ENCODE peak calls at places on chromosomes 7 and 10, in four cellular contexts. K, L, M and W are unnamed samples.

GRCh38 chr10:47047577-47048532 is 136.6 kb downstream of the PTPN20 start:
- DNase-seq in K (peak; percentile 88), L (peak; percentile 85), M (peak; percentile 11), W (peak; percentile 53)

GRCh38 chr10:70943249-70943648 is 54.9 kb upstream of the PCBD1 start:
- DNase-seq in K (no peak), L (peak; percentile 74), M (no peak), W (no peak)

GRCh38 chr10:4195214-4195613 is 410.2 kb upstream of the KLF6 start:
- DNase-seq in K (no peak), L (no peak), M (no peak), W (peak; percentile 78)

GRCh38 chr7:80584778-80585177 is 53.7 kb upstream of the CD36 start:
- DNase-seq in K (no peak), L (no peak), M (no peak), W (peak; percentile 95)

GRCh38 chr10:82242778-82243177 is 367.8 kb downstream of the NRG3 start:
- DNase-seq in K (no peak), L (no peak), M (no peak), W (no peak)

GRCh38 chr10:124649209-124649608 is 95.0 kb downstream of the FAM53B start:
- DNase-seq in K (no peak), L (no peak), M (no peak), W (peak; percentile 50)

GRCh38 chr10:91043173-91043910 is 122.5 kb upstream of the ANKRD1 start:
- DNase-seq in K (no peak), L (peak; percentile 12), M (no peak), W (peak; percentile 21)

GRCh38 chr10:126130291-126130710 is 233.9 kb downstream of the FANK1 start:
- DNase-seq in K (no peak), L (no peak), M (no peak), W (no peak)

GRCh38 chr10:69086131-69086530 is 1.8 kb upstream of the SRGN start:
- DNase-seq in K (no peak), L (no peak), M (no peak), W (no peak)

GRCh38 chr10:1043532-1043995 is 5.4 kb downstream of the IDI1 start:
- DNase-seq in K (no peak), L (no peak), M (no peak), W (no peak)

GRCh38 chr10:89869180-89869579 is 167.8 kb downstream of the KIF20B start:
- DNase-seq in K (no peak), L (no peak), M (no peak), W (no peak)

GRCh38 chr10:1329622-1330021 is 273.4 kb downstream of the WDR37 start:
- DNase-seq in K (no peak), L (no peak), M (no peak), W (no peak)

GRCh38 chr10:78813526-78814429 is 255.0 kb upstream of the ZMIZ1 start:
- DNase-seq in K (no peak), L (no peak), M (no peak), W (no peak)

GRCh38 chr10:23345861-23346260 is 1.3 kb upstream of the C10orf67 start:
- DNase-seq in K (no peak), L (no peak), M (no peak), W (peak; percentile 94)

GRCh38 chr7:44285561-44285960 is 39.8 kb downstream of the CAMK2B start:
- DNase-seq in K (peak; percentile 18), L (peak; percentile 4), M (no peak), W (no peak)

GRCh38 chr10:68559872-68560200 is 301 bp upstream of the TET1 start:
- DNase-seq in K (no peak), L (no peak), M (no peak), W (no peak)

GRCh38 chr10:48493083-48493871 is 111.6 kb downstream of the ARHGAP22 start:
- DNase-seq in K (peak; percentile 74), L (no peak), M (no peak), W (no peak)

GRCh38 chr7:128106840-128107239 is 75.6 kb upstream of the LRRC4 start:
- DNase-seq in K (peak; percentile 33), L (no peak), M (no peak), W (no peak)

GRCh38 chr7:128836729-128837348 is 6.6 kb downstream of the FLNC start:
- DNase-seq in K (no peak), L (no peak), M (no peak), W (no peak)

GRCh38 chr10:96380821-96381220 is 22.0 kb upstream of the OPALIN start:
- DNase-seq in K (no peak), L (no peak), M (no peak), W (peak; percentile 11)

GRCh38 chr10:43350139-43350538 is 21.3 kb upstream of the FXYD4 start:
- DNase-seq in K (no peak), L (no peak), M (no peak), W (no peak)

GRCh38 chr7:6251653-6252052 is 20.8 kb downstream of the CYTH3 start:
- DNase-seq in K (no peak), L (no peak), M (no peak), W (no peak)

GRCh38 chr7:95425694-95426093 is 9.1 kb downstream of the PON2 start:
- DNase-seq in K (no peak), L (no peak), M (no peak), W (no peak)

DNA sequence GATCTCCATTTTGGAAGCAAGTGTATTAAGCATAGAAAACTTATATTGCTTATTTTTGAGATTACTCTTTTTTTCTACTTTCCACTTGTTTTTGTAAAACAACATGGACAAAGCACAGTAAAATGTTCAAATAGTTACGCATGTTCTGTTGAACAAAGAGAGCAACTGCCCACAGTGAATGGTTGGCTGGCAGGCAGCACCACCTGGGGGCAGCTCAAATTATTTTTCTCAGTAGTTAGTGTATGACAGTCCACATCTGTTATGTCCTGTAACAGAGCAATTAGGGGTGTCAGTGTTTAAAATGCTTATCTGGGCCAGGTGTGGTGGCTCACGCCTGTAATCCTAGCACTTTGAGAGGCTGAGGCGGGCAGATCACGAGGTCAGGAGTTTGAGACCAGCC is 46.1 kb upstream of the CACUL1 start:
- DNase-seq in K (peak; percentile 58), L (peak; percentile 46), M (no peak), W (peak; percentile 32)
- TF ChIP-seq CTCF in K (peak; percentile 41), L (peak; percentile 52), M (peak; percentile 9), W (peak; percentile 48)

GRCh38 chr10:21144047-21144446 is 246.9 kb upstream of the NEBL start:
- DNase-seq in K (no peak), L (no peak), M (no peak), W (peak; percentile 42)

GRCh38 chr10:21146446-21146789 is 249.3 kb upstream of the NEBL start:
- DNase-seq in K (no peak), L (no peak), M (no peak), W (no peak)

GRCh38 chr10:21141946-21142345 is 244.8 kb upstream of the NEBL start:
- DNase-seq in K (no peak), L (no peak), M (no peak), W (no peak)

GRCh38 chr10:21145751-21146445 is 248.8 kb upstream of the NEBL start:
- DNase-seq in K (no peak), L (no peak), M (no peak), W (no peak)
- H3K4me3 ChIP-seq in K (no peak overlapping the region), L (no peak overlapping the region), M (no peak overlapping the region), W (no peak overlapping the region)

DNA sequence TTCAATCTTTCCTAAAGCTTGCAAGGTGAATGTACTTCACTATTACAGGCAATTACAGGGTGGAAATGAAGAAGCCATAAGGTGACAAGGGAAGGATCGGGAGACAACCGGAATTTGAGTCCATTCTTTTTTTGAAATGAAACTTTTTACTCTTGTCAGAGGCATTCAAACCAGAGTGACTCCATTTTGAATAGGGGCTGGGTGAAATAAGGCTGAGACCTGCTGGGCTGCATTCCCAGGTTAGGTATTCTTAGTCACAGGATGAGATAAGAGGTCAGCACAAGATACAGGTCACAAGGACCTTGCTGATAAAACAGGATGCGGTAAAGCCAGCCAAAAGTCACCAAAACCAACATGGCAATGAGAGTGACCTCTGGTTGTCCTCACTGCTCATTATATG is 363.3 kb downstream of the TYW1 start:
- DNase-seq in K (no peak), L (no peak), M (no peak), W (no peak)
- TF ChIP-seq CTCF in K (no peak), L (no peak), M (no peak), W (no peak)

DNA sequence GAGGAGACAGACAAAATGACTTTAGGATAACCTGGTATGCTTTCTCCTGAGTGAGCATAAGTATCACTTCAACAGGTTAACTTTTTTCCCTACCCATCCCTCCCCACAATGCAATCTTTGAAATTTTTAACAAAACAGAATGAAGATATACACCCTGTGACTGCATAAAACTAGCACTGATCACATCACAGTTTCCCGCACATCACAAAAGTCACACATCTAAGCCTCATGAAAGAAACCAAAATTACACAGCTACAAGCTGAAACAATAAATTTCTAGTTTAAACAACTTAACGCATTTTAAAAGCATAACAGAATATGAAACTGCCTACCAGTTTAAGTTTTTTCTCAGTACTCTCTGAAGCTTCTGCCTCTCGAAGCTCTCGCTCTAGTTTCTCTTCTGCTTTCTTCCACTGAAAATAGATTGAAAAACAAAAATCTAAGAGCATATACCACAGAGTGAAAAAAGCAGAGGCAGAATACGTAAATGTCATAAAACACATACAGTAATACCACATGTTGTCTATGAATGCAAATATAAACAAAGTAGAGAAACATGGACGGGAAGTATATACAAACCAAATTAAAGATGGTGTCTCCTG is 18.1 kb downstream of the NOC3L start:
- DNase-seq in K (no peak), L (no peak), M (no peak), W (no peak)
- H3K4me3 ChIP-seq in K (no peak overlapping the region), L (no peak overlapping the region), M (no peak overlapping the region), W (no peak overlapping the region)

DNA sequence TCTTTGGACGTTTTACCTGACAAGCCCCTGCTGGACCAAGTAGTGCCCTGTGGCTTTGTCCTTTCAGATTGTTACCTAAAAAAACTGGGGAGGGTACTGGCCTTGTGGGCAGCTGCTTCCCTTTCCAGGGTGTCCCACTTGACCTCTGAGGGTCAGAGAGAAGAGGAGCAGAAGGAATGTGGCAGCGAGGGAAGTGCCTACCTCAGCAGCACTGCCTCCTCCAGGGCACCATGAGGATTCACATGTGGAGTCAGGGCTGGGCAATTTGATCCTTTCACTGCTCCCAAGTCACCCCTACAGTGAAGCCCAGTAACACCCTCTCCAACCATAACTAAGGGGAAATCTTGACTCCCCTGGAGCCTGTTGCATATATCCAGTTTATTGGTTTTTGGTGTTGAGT is 64.6 kb downstream of the ITGB1 start:
- DNase-seq in K (no peak), L (no peak), M (no peak), W (no peak)
- TF ChIP-seq CTCF in K (no peak), L (peak; percentile 16), M (no peak), W (peak; percentile 33)

GRCh38 chr7:151447312-151447711 is 7.4 kb upstream of the CRYGN start:
- DNase-seq in K (peak; percentile 43), L (no peak), M (no peak), W (no peak)

GRCh38 chr7:151449990-151450389 is 10.0 kb upstream of the CRYGN start:
- DNase-seq in K (no peak), L (no peak), M (no peak), W (no peak)

GRCh38 chr7:151448261-151449252 is 8.6 kb upstream of the CRYGN start:
- DNase-seq in K (peak; percentile 83), L (peak; percentile 67), M (no peak), W (peak; percentile 22)

GRCh38 chr7:151446412-151446811 is 6.5 kb upstream of the CRYGN start:
- DNase-seq in K (no peak), L (no peak), M (no peak), W (no peak)

DNA sequence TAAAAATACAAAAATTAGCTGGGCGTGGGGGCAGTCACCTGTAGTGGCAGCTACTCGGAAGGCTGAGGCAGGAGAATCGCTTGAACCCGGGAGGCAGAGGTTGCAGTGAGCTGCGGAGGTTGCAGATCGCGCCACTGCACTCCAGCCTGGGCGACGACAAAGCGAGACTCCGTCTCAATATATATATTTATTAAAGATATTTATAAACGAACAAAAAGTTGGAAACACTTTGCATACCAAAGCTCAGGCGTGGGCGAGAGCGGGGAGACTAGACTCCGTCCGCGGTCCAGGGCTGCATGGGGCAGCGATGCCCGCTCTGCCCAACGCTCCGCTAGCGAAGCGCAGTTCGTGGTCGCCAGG is 7.9 kb upstream of the CRYGN start:
- DNase-seq in K (no peak), L (no peak), M (no peak), W (no peak)
- H3K4me3 ChIP-seq in K (peak overlapping the region; percentile 63), L (no peak overlapping the region), M (peak overlapping the region; percentile 52), W (peak overlapping the region; percentile 45)